ENCODE peak calls at places on chromosomes 7 and 10, in nine cellular contexts. S, K, X, M, Z, D, P, O and C are unnamed samples.

GRCh38 chr10:43078986-43079273 is 2.1 kb downstream of the RET start:
- DNase-seq in D (no peak), P (peak), X (no peak), O (no peak), M (peak), K (no peak), S (peak), Z (no peak), C (no peak)

GRCh38 chr7:74061840-74062539 is 21.6 kb upstream of the LIMK1 start:
- DNase-seq in O (peak), M (peak), P (no peak), Z (peak), D (peak), S (peak), X (peak), K (peak), C (peak)

GRCh38 chr10:8296090-8296741 is 241.7 kb downstream of the GATA3 start:
- DNase-seq in X (no peak), D (no peak), Z (no peak), O (no peak), P (peak), K (no peak), M (no peak), S (no peak), C (no peak)

GRCh38 chr10:109866168-109866994 is 56.9 kb downstream of the XPNPEP1 start:
- DNase-seq in M (peak), P (peak), O (no peak), K (no peak), X (peak), S (no peak), Z (peak), D (no peak), C (no peak)

GRCh38 chr10:133379152-133379800 is at the start of gene PAOX:
- DNase-seq in M (peak), P (no peak), S (peak), O (peak), Z (peak), D (peak), K (peak), X (peak), C (peak)

GRCh38 chr7:100079024-100079560 is 2.4 kb downstream of the ZNF3 start:
- DNase-seq in K (no peak), Z (no peak), M (no peak), S (no peak), P (no peak), X (no peak), O (no peak), D (no peak), C (no peak)

GRCh38 chr10:51999089-51999488 is 299.7 kb upstream of the CSTF2T start:
- DNase-seq in M (no peak), S (no peak), Z (peak), X (no peak), K (no peak), P (no peak), D (no peak), O (no peak), C (no peak)

GRCh38 chr10:119834188-119834587 is 38.5 kb downstream of the MCMBP start:
- DNase-seq in S (no peak), O (peak), Z (no peak), K (no peak), X (no peak), D (no peak), M (no peak), P (no peak), C (no peak)

GRCh38 chr7:95304990-95305389 is 19.3 kb downstream of the PON1 start:
- DNase-seq in K (no peak), M (no peak), P (peak), Z (no peak), O (no peak), S (no peak), X (no peak), D (no peak), C (no peak)

GRCh38 chr7:77456711-77457110 is 40.6 kb upstream of the GSAP start:
- DNase-seq in O (no peak), D (no peak), K (no peak), M (no peak), X (no peak), P (no peak), Z (peak), S (no peak), C (no peak)

GRCh38 chr7:108280136-108280535 is 150.0 kb upstream of the LAMB4 start:
- DNase-seq in D (no peak), X (no peak), K (peak), S (peak), Z (no peak), M (peak), P (no peak), O (no peak), C (no peak)

GRCh38 chr7:43674559-43675436 is 54.5 kb downstream of the COA1 start:
- DNase-seq in X (peak), Z (peak), D (no peak), M (no peak), O (peak), K (no peak), S (no peak), P (peak), C (peak)

GRCh38 chr7:123637878-123638277 is 17.8 kb upstream of the LMOD2 start:
- DNase-seq in S (no peak), X (no peak), K (no peak), D (no peak), O (no peak), Z (no peak), M (no peak), P (no peak), C (no peak)

GRCh38 chr7:39605087-39605486 is 18.3 kb upstream of the RALA start:
- DNase-seq in K (no peak), M (no peak), Z (no peak), S (no peak), P (no peak), X (no peak), D (no peak), O (peak), C (peak)

GRCh38 chr10:131272897-131273451 is 38.5 kb downstream of the TCERG1L start:
- DNase-seq in D (no peak), X (no peak), M (no peak), K (no peak), Z (no peak), P (no peak), O (no peak), S (no peak), C (no peak)

GRCh38 chr7:106178593-106179134 is 66.6 kb upstream of the SYPL1 start:
- DNase-seq in X (peak), O (peak), K (peak), Z (peak), S (no peak), M (peak), P (peak), D (no peak), C (peak)

GRCh38 chr7:132453825-132454224 is 122.4 kb downstream of the PLXNA4 start:
- DNase-seq in X (no peak), D (no peak), M (no peak), K (no peak), P (no peak), S (no peak), O (no peak), Z (no peak), C (no peak)

GRCh38 chr10:88886557-88886956 is 6.5 kb downstream of the STAMBPL1 start:
- DNase-seq in X (peak), Z (no peak), K (no peak), P (peak), D (peak), S (no peak), M (no peak), O (no peak), C (no peak)

GRCh38 chr7:86914468-86915054 is 144.9 kb downstream of the ELAPOR2 start:
- DNase-seq in P (peak), X (peak), D (no peak), O (no peak), Z (peak), S (no peak), K (no peak), M (peak), C (no peak)

GRCh38 chr7:89593125-89593524 is 561.1 kb upstream of the STEAP1 start:
- DNase-seq in X (no peak), D (no peak), K (no peak), P (no peak), Z (no peak), O (no peak), S (peak), M (no peak), C (no peak)

GRCh38 chr10:48456361-48456804 is 148.5 kb downstream of the ARHGAP22 start:
- DNase-seq in X (no peak), D (peak), M (no peak), K (no peak), O (no peak), Z (peak), S (no peak), P (no peak), C (no peak)